ENCODE peak calls at places on chromosomes 6 and 20, in ten cellular contexts. H is NCI-H748 treated with DMSO at 0.1 percent for 48 hours; M is NCI-H2107; K is SW480; Z is HT1080; S is Right ventricle myocardium superior; C is CD4-positive, CD25-positive, alpha-beta regulatory T cell; W is heart left ventricle; U is HuH-7.5; Y is Peyer's patch. O is an unnamed sample.

GRCh38 chr6:87378947-87379346 is 28.8 kb upstream of the CFAP206 start:
- DNase-seq in Y (no peak), K (no peak), W (no peak), Z (no peak), S (no peak), C (no peak), H (no peak), U (no peak), M (no peak), O (no peak)

GRCh38 chr6:38161754-38162492 is 342.4 kb downstream of the ZFAND3 start:
- DNase-seq in U (no peak), K (no peak), C (no peak), Z (no peak), S (no peak), H (no peak), W (peak), M (no peak), Y (no peak), O (no peak)

GRCh38 chr6:33316603-33317417 is 734 bp downstream of the ZBTB22 start:
- DNase-seq in H (no peak), S (peak), C (no peak), K (no peak), Y (no peak), Z (no peak), W (peak), M (no peak), U (no peak), O (peak)

GRCh38 chr6:85865665-85866372 is 223.1 kb upstream of the SYNCRIP start:
- DNase-seq in Y (no peak), M (peak), S (no peak), W (no peak), C (no peak), H (peak), K (peak), U (no peak), Z (peak), O (no peak)

GRCh38 chr6:84762941-84763396 is 1.4 kb downstream of the TBX18 start:
- DNase-seq in H (no peak), Y (peak), K (no peak), C (no peak), M (no peak), U (no peak), Z (no peak), S (peak), W (peak), O (peak)

GRCh38 chr6:35833534-35833933 is 28.4 kb downstream of the LHFPL5 start:
- DNase-seq in Z (no peak), H (no peak), Y (no peak), M (no peak), S (no peak), U (no peak), C (no peak), K (no peak), W (no peak), O (no peak)

GRCh38 chr20:6053776-6054688 is at the start of gene LRRN4:
- DNase-seq in U (no peak), Z (peak), M (peak), H (peak), S (no peak), Y (no peak), W (no peak), K (peak), C (no peak), O (peak)

GRCh38 chr6:84150680-84151079 is 76.8 kb downstream of the CEP162 start:
- DNase-seq in W (no peak), U (no peak), K (no peak), Y (no peak), C (no peak), H (no peak), Z (peak), M (no peak), S (no peak), O (no peak)

GRCh38 chr20:38222231-38222922 is 38.2 kb downstream of the KIAA1755 start:
- DNase-seq in C (peak), Y (peak), H (peak), W (no peak), K (peak), Z (peak), U (peak), M (no peak), S (peak), O (peak)

GRCh38 chr6:12718025-12718424 is 1.5 kb downstream of the PHACTR1 start:
- DNase-seq in Z (peak), M (no peak), U (no peak), K (peak), Y (no peak), C (no peak), S (no peak), W (no peak), H (no peak), O (no peak)

GRCh38 chr6:134630468-134631180 is 312.7 kb upstream of the SGK1 start:
- DNase-seq in W (no peak), H (no peak), S (no peak), Z (no peak), K (no peak), M (no peak), C (no peak), U (no peak), Y (peak), O (no peak)

GRCh38 chr6:36953931-36954261 is 642 bp upstream of the PI16 start:
- DNase-seq in Y (no peak), C (no peak), S (no peak), H (no peak), K (no peak), U (no peak), Z (no peak), M (no peak), W (no peak), O (no peak)

GRCh38 chr20:4814696-4815252 is 93.1 kb downstream of the PRND start:
- DNase-seq in Z (no peak), S (peak), W (no peak), C (peak), K (no peak), H (no peak), U (no peak), M (no peak), Y (no peak), O (peak)

GRCh38 chr6:132132911-132133639 is 181.9 kb upstream of the CCN2 start:
- DNase-seq in C (no peak), S (no peak), W (no peak), Z (peak), M (no peak), U (no peak), H (no peak), Y (no peak), K (no peak), O (no peak)

GRCh38 chr6:3585320-3585935 is 128.6 kb upstream of the SLC22A23 start:
- DNase-seq in Y (no peak), H (no peak), M (no peak), C (no peak), K (peak), W (no peak), Z (peak), S (no peak), U (no peak), O (no peak)

GRCh38 chr6:11143394-11144371 is 32.2 kb upstream of the ERVFRD-1 start:
- DNase-seq in H (no peak), S (peak), K (peak), C (no peak), W (peak), Z (peak), Y (no peak), U (no peak), M (no peak), O (no peak)

GRCh38 chr6:36838896-36839818 is at the start of gene CPNE5:
- DNase-seq in K (no peak), C (no peak), Y (no peak), U (no peak), W (peak), Z (no peak), S (peak), M (no peak), H (peak), O (peak)

GRCh38 chr6:111437573-111437972 is 45.4 kb downstream of the REV3L start:
- DNase-seq in S (no peak), C (no peak), Y (no peak), W (no peak), H (no peak), U (no peak), K (no peak), Z (no peak), M (no peak), O (no peak)

GRCh38 chr20:50309764-50310672 is 119.4 kb downstream of the CEBPB start:
- DNase-seq in H (no peak), W (no peak), Z (no peak), Y (peak), C (no peak), S (no peak), U (no peak), K (no peak), M (no peak), O (no peak)

GRCh38 chr20:63049561-63050221 is 42.9 kb upstream of the BHLHE23 start:
- DNase-seq in M (no peak), K (no peak), W (peak), U (no peak), Y (no peak), Z (no peak), H (no peak), S (peak), C (no peak), O (peak)

GRCh38 chr6:149354009-149354408 is 36.5 kb downstream of the TAB2 start:
- DNase-seq in U (no peak), C (no peak), W (no peak), S (no peak), Y (no peak), H (peak), M (peak), Z (no peak), K (peak), O (no peak)

GRCh38 chr6:113120577-113121285 is 736.4 kb upstream of the MARCKS start:
- DNase-seq in S (no peak), U (no peak), M (no peak), W (no peak), Z (peak), K (peak), C (no peak), Y (no peak), H (no peak), O (no peak)

GRCh38 chr20:44050925-44051660 is 135.9 kb downstream of the JPH2 start:
- DNase-seq in W (no peak), H (no peak), K (no peak), Y (no peak), S (no peak), M (no peak), C (no peak), Z (no peak), U (no peak), O (no peak)

O was measured in kidney.